ENCODE peak calls at places on chromosomes 16 and 17, in ten cellular contexts. A is hepatic stellate cell, W is astrocyte, T is NCI-H1436 treated with DMSO at 0.1 percent for 48 hours, F is renal cortical epithelial cell, N is caudate nucleus, E is small intestine, C is GM03348, D is tibial artery, Z is NCI-H2081. M is an unnamed sample.

GRCh38 chr17:72797142-72797541 is 295.3 kb downstream of the SLC39A11 start:
- DNase-seq in A (no peak), W (no peak), T (no peak), F (no peak), N (no peak), E (no peak), C (no peak), D (no peak), Z (no peak), M (no peak)

GRCh38 chr16:66359811-66360608 is 6.5 kb upstream of the CDH5 start:
- DNase-seq in A (no peak), W (no peak), T (no peak), F (peak), N (no peak), E (no peak), C (no peak), D (no peak), Z (no peak), M (no peak)

GRCh38 chr17:79979201-79979840 is 56.4 kb downstream of the TBC1D16 start:
- DNase-seq in A (no peak), W (no peak), T (no peak), F (no peak), N (no peak), E (no peak), C (no peak), D (peak), Z (no peak), M (no peak)

GRCh38 chr17:11803226-11803625 is 194.0 kb downstream of the ZNF18 start:
- DNase-seq in A (no peak), W (no peak), T (no peak), F (no peak), N (no peak), E (no peak), C (no peak), D (no peak), Z (no peak), M (no peak)

GRCh38 chr17:48506246-48506645 is 24.6 kb downstream of the HOXB1 start:
- DNase-seq in A (no peak), W (no peak), T (no peak), F (no peak), N (no peak), E (no peak), C (no peak), D (no peak), Z (no peak), M (no peak)

GRCh38 chr16:46972971-46973456 is 460 bp downstream of the DNAJA2 start:
- DNase-seq in A (peak), W (no peak), T (no peak), F (no peak), N (no peak), E (no peak), C (peak), D (peak), Z (no peak), M (no peak)

GRCh38 chr17:82913304-82914043 is 73.7 kb upstream of the ZNF750 start:
- DNase-seq in A (no peak), W (no peak), T (no peak), F (no peak), N (no peak), E (no peak), C (no peak), D (no peak), Z (no peak), M (no peak)

GRCh38 chr17:7478276-7479138 is 924 bp downstream of the ZBTB4 start:
- DNase-seq in A (peak), W (peak), T (no peak), F (no peak), N (peak), E (peak), C (peak), D (peak), Z (no peak), M (no peak)

GRCh38 chr16:64047878-64048277 is 1074.0 kb downstream of the CDH11 start:
- DNase-seq in A (no peak), W (no peak), T (no peak), F (no peak), N (no peak), E (no peak), C (no peak), D (no peak), Z (no peak), M (no peak)

GRCh38 chr16:2095315-2095853 is 40.3 kb downstream of the PKD1 start:
- DNase-seq in A (no peak), W (peak), T (no peak), F (peak), N (no peak), E (no peak), C (no peak), D (no peak), Z (no peak), M (no peak)

GRCh38 chr17:8253801-8254200 is 4.7 kb downstream of the PFAS start:
- DNase-seq in A (peak), W (no peak), T (no peak), F (peak), N (no peak), E (peak), C (no peak), D (no peak), Z (no peak), M (no peak)